ENCODE peak calls at places on chromosome 1, in seven cellular contexts. U, K, G, B, R, L and H are unnamed samples.

GRCh38 chr1:1006305-1007159 is 6.6 kb upstream of the HES4 start:
- DNase-seq in R (no peak), K (no peak), B (no peak), L (no peak), G (no peak), U (peak), H (no peak)

GRCh38 chr1:155181371-155182051 is 7.9 kb downstream of the TRIM46 start:
- DNase-seq in L (no peak), B (no peak), G (no peak), U (peak), K (no peak), R (no peak), H (no peak)

GRCh38 chr1:53090227-53091147 is 28.5 kb downstream of the PODN start:
- DNase-seq in U (peak), K (peak), L (no peak), R (no peak), B (no peak), G (no peak), H (no peak)

GRCh38 chr1:182507685-182508084 is 57.7 kb downstream of the RGSL1 start:
- DNase-seq in L (no peak), B (no peak), R (peak), G (no peak), U (peak), K (no peak), H (no peak)

GRCh38 chr1:113654883-113655282 is 104.4 kb downstream of the PHTF1 start:
- DNase-seq in L (no peak), U (no peak), R (no peak), G (no peak), B (no peak), K (no peak), H (no peak)

GRCh38 chr1:158002022-158002629 is 8.7 kb downstream of the KIRREL1 start:
- DNase-seq in G (no peak), K (no peak), U (no peak), R (peak), L (no peak), B (no peak), H (no peak)

GRCh38 chr1:44239961-44240371 is 26.7 kb downstream of the DMAP1 start:
- DNase-seq in G (no peak), B (no peak), R (peak), L (no peak), K (no peak), U (peak), H (no peak)

GRCh38 chr1:29503441-29503840 is 267.1 kb downstream of the PTPRU start:
- DNase-seq in G (no peak), K (no peak), L (peak), U (no peak), B (no peak), R (no peak), H (no peak)

GRCh38 chr1:31628931-31629582 is 11.6 kb downstream of the HCRTR1 start:
- DNase-seq in G (no peak), R (no peak), B (no peak), U (no peak), L (no peak), K (no peak), H (no peak)

GRCh38 chr1:31627930-31628421 is 10.5 kb downstream of the HCRTR1 start:
- DNase-seq in G (no peak), R (no peak), L (no peak), B (no peak), K (peak), U (peak), H (no peak)

GRCh38 chr1:31632649-31633048 is 12.0 kb downstream of the PEF1 start:
- DNase-seq in K (no peak), B (no peak), G (no peak), R (no peak), L (no peak), U (no peak), H (no peak)

GRCh38 chr1:31637915-31638673 is 6.6 kb downstream of the PEF1 start:
- DNase-seq in K (no peak), G (no peak), U (no peak), L (no peak), B (no peak), R (no peak), H (no peak)

GRCh38 chr1:31633117-31633516 is 11.6 kb downstream of the PEF1 start:
- DNase-seq in G (no peak), R (no peak), K (peak), L (no peak), B (no peak), U (no peak), H (peak)
- TF ChIP-seq CTCF in G (peak), R (peak), K (peak), L (peak), B (no peak), U (peak), H (peak)

DNA sequence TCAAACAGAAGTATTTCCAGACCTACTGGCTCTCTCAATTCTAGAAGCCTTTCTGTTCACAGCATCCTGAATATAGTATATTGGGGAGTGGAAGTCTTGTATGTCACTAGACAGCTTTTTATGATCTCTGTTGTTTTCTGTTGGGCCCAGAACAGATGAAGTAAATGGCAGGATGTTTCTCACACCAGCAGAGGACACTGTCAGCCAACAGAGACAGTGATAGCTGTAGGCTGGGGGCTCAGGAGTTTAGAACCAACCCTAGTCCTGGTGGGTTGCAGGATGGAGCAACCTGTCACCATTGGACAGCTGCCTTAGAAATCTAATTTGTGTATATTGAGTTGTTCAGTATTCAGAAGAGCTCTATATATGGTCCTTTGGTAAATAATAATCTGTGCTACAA is 16.9 kb downstream of the AGO1 start:
- DNase-seq in K (no peak), G (no peak), L (no peak), U (no peak), R (no peak), B (no peak), H (no peak)
- TF ChIP-seq CTCF in K (no peak), G (no peak), L (no peak), U (no peak), R (no peak), B (no peak), H (peak)

DNA sequence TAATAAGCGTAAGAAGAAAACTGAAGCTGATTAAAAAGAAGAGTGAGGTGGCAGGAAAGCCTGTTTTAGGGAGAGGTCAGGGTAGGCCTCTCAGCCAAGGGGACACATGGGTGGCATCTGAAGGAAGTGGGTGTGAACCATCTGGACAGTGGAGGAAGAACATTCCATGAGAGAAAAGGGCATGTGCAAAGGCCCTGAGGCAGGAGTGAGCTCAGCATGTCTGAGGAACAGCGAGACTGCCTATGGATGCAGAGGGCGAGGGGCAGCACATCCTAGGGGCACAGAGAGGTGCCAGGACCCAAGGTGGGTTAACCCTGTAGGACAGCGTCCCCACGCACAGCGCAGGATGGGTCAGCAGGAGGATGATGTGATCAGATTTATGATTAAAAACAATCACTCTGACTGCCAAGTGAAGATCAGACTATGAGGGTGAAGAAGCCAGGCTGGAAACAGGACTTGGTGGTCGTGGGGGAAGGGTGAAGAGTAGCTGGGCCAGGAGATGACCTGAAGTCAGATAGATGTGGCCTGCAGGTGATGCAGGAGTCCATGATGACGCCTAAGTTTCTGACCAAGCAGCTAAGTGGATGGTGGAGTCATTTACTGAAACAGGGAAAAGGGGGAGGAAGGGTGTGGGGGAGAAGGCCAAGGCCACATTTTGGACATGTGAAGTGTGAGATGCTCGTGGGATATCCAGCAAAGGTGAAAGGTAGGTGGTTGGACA is 37.9 kb downstream of the PABPC4 start:
- DNase-seq in K (no peak), U (no peak), G (no peak), L (no peak), B (no peak), R (no peak), H (no peak)
- TF ChIP-seq CTCF in K (no peak), U (no peak), G (no peak), L (no peak), B (no peak), R (no peak), H (no peak)

GRCh38 chr1:234978397-234979291 is 150.0 kb downstream of the TOMM20 start:
- DNase-seq in G (no peak), U (peak), R (peak), K (peak), B (peak), L (no peak), H (peak)
- TF ChIP-seq CTCF in G (no peak), U (no peak), R (peak), K (no peak), B (peak), L (no peak), H (peak)

GRCh38 chr1:31690921-31691320 is 12.9 kb downstream of the COL16A1 start:
- DNase-seq in G (no peak), B (no peak), U (no peak), K (no peak), L (no peak), R (no peak), H (no peak)

GRCh38 chr1:31694069-31694909 is 9.5 kb downstream of the COL16A1 start:
- DNase-seq in R (no peak), K (no peak), U (no peak), G (no peak), B (no peak), L (no peak), H (no peak)

GRCh38 chr1:31691446-31691845 is 12.4 kb downstream of the COL16A1 start:
- DNase-seq in R (no peak), K (no peak), B (no peak), U (no peak), G (no peak), L (no peak), H (no peak)

GRCh38 chr1:31689821-31690220 is 14.0 kb downstream of the COL16A1 start:
- DNase-seq in G (no peak), B (no peak), R (peak), L (no peak), U (no peak), K (no peak), H (peak)

DNA sequence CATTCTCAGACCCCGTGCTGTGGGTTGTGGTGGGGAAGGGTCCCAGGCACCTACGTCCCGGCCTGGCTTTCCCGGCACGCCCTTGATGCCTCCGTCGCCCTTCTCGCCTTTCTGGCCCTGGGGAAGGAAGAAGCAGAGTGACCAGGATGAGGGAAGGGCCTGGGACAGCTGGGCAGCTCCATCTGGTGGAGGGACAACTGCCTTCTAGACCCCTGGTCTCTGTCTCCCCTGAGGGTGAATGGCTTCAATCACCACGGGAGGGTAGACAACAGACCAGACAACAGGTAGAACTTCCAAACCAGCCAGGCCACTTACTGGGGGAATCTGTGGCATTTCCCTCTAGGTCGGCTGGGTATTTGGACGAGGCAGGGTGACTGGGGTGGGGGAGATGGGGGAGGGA is 11.9 kb downstream of the COL16A1 start:
- DNase-seq in K (no peak), G (no peak), L (no peak), R (no peak), B (no peak), U (no peak), H (no peak)
- TF ChIP-seq CTCF in K (no peak), G (no peak), L (no peak), R (no peak), B (no peak), U (no peak), H (no peak)

GRCh38 chr1:207454046-207454964 is at the start of gene CR2:
- DNase-seq in L (no peak), U (peak), B (peak), R (no peak), G (peak), K (peak), H (no peak)
- TF ChIP-seq CTCF in L (no peak), U (peak), B (peak), R (no peak), G (peak), K (no peak), H (no peak)

DNA sequence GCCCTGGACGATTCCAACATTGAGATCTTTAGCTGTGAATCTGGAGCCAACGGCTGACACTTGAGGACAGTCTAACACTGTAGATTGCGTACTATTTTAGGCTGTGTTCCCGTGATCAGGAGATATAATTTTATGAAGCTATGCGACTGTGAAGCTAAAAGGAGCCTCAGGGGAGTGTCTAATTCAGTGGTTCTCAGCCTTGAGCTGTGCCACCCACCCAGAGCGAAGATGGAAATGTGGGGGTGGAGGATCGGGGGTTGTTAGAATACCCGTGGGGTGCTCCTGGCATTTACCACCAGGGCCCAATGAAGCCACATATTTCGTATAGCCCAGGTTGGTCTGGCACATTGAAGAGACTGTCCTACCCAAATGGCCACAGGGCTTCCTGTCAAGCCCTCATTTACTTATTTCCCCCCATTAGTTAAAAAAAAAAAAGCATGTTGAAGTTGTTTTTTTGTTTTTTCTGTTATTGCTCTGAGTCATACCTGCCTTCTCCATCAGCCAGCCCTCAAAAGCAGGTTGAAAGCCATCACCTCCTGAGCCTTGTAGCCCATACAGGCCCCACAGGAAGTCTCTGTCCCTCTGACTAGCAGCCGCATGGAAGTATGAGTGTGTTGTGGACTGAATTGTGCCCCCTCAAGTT is 141.7 kb downstream of the GALNT2 start:
- DNase-seq in K (no peak), R (no peak), B (no peak), L (no peak), U (no peak), G (no peak), H (no peak)
- TF ChIP-seq CTCF in K (no peak), R (no peak), B (no peak), L (no peak), U (no peak), G (no peak), H (no peak)

GRCh38 chr1:164774413-164774812 is 215.4 kb downstream of the PBX1 start:
- DNase-seq in B (no peak), U (no peak), K (no peak), G (no peak), L (no peak), R (peak), H (no peak)
- TF ChIP-seq CTCF in B (no peak), U (no peak), K (peak), G (no peak), L (no peak), R (peak), H (peak)